ENCODE peak calls at places on chromosomes 12 and 14, in eight cellular contexts. C is NT2/D1, Z is neural progenitor cell, V is GM23248, K is mammary epithelial cell, Y is IMR-90, T is trophoblast cell, H is mesendoderm. X is an unnamed sample. For H3K4me1, the result is how much of the 10 kb centered on the place peaks cover.

GRCh38 chr14:75282166-75282547 is 3.5 kb downstream of the FOS start:
- DNase-seq in K (peak), H (peak), T (peak), V (peak), Y (peak), C (no peak), Z (no peak), X (no peak)

GRCh38 chr12:52980773-52981423 is 25.4 kb upstream of the EIF4B start:
- DNase-seq in C (peak), T (peak), V (peak), Z (peak), K (peak), Y (peak), H (peak), X (peak)

GRCh38 chr12:124532331-124532750 is 35.1 kb downstream of the NCOR2 start:
- DNase-seq in Z (peak), V (no peak), K (no peak), H (no peak), C (no peak), T (no peak), Y (no peak), X (no peak)

GRCh38 chr12:15356831-15357456 is 34.6 kb downstream of the PTPRO start:
- DNase-seq in Y (no peak), C (no peak), K (no peak), V (no peak), H (peak), T (no peak), Z (no peak), X (no peak)

GRCh38 chr14:101347893-101348777 is 213.2 kb upstream of the DIO3 start:
- DNase-seq in Y (no peak), H (no peak), C (no peak), T (no peak), K (no peak), V (no peak), Z (no peak), X (no peak)

GRCh38 chr12:851343-851742 is 98.2 kb downstream of the RAD52 start:
- DNase-seq in Z (no peak), C (no peak), V (peak), T (no peak), K (no peak), Y (peak), H (no peak), X (no peak)

GRCh38 chr12:89928467-89928866 is 219.8 kb upstream of the ATP2B1 start:
- DNase-seq in V (no peak), K (no peak), T (no peak), Z (no peak), C (no peak), H (no peak), Y (no peak), X (no peak)

GRCh38 chr12:85627584-85627983 is 208.6 kb downstream of the RASSF9 start:
- DNase-seq in K (peak), V (peak), Z (no peak), Y (peak), C (no peak), H (no peak), T (no peak), X (no peak)

GRCh38 chr12:53782093-53782703 is 30.4 kb upstream of the CISTR start:
- DNase-seq in Y (no peak), H (no peak), T (no peak), K (no peak), C (no peak), Z (no peak), V (no peak), X (no peak)

GRCh38 chr12:40794087-40794486 is 101.8 kb downstream of the CNTN1 start:
- DNase-seq in C (no peak), Y (no peak), T (no peak), H (no peak), K (no peak), V (no peak), Z (no peak), X (no peak)

GRCh38 chr12:87929346-87929745 is 99.9 kb downstream of the C12orf50 start:
- DNase-seq in C (no peak), H (no peak), V (no peak), Y (no peak), Z (no peak), K (no peak), T (no peak), X (no peak)

DNA sequence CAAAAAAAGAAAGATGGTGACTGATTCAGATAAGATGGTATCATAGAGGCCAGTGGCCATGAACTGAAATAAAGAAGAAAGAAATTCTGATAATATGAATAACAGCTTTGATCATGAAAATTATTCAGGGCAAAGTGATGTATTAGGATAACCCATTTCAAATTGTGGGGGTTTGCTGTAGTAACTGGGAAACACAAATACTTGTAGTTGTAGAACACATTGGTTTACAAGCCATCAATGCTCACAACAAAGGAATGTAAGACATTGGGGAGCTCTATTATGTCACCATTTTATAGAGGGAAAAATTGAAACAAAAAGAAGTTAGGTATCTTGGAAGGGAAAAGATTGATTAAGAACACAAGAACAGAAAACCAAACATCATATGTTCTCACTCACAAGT is 140.4 kb upstream of the FRMD6 start:
- DNase-seq in Y (peak), V (peak), H (no peak), Z (no peak), K (no peak), T (no peak), C (no peak), X (no peak)
- H3K9ac ChIP-seq in Y (no peak), V (no peak), H (no peak), Z (no peak), K (no peak), T (no peak), C (no peak), X (no peak)

DNA sequence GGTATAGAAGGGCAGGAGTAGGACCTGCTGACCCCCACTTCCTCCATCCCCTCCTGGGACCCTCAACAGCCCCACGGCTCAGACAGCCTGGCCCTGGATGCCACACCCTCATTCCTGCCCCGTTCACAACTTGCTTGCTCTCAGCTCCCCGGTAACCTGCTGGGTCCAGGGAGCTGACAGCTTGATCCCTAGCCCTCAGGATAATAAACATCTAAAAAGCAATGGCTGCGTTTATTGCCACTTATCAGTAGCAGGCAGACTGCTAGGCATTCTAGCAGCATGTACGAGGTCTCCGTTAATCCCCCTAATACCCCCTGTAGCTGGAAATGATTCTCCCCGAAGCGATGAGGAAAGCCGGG is 24.3 kb upstream of the RPLP0 start:
- DNase-seq in H (peak), C (no peak), Z (peak), V (no peak), Y (no peak), K (no peak), T (no peak), X (no peak)
- H3K4me3 ChIP-seq in H (no peak), C (no peak), Z (no peak), V (no peak), Y (no peak), K (no peak), T (no peak), X (no peak)

DNA sequence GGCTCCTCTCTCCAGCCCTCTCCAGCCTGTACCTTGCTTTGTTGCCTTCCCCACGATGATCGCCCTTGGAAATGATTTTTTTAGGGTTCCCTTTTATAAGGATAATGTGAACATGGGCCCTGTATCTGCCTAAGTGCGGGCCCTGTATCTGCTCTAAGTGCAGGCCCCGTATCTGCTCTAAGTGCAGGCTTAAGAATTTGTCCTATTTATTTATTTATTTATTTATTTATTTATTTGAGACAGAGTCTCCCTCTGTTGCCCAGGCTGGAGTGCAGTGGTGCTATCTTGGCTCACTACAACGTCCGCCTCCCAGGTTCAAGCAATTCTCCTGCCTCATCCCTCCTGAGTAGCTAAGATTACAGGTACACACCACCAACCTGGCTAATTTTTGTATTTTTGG is 22.5 kb downstream of the GALNT16 start:
- DNase-seq in C (no peak), K (no peak), V (no peak), H (no peak), Y (no peak), T (no peak), Z (no peak), X (no peak)
- H3K4me1 ChIP-seq in C (under half), K (under half), V (under half), H (under half), Y (under half), T (under half), Z (under half), X (under half)

GRCh38 chr12:62922539-62922938 is 12.4 kb downstream of the PPM1H start:
- DNase-seq in T (no peak), Y (no peak), C (no peak), V (no peak), K (peak), H (no peak), Z (no peak), X (no peak)
- H3K9ac ChIP-seq in T (no peak), Y (no peak), C (no peak), V (no peak), K (no peak), H (no peak), Z (no peak), X (no peak)

GRCh38 chr12:77723308-77723707 is 107.4 kb upstream of the NAV3 start:
- DNase-seq in T (no peak), C (no peak), Y (no peak), Z (no peak), K (peak), V (peak), H (no peak), X (no peak)

GRCh38 chr12:77725611-77726010 is 105.1 kb upstream of the NAV3 start:
- DNase-seq in C (no peak), T (no peak), K (peak), Z (no peak), H (peak), V (peak), Y (peak), X (no peak)

GRCh38 chr12:77727442-77728001 is 103.2 kb upstream of the NAV3 start:
- DNase-seq in T (no peak), C (no peak), H (no peak), Z (no peak), Y (no peak), V (no peak), K (no peak), X (no peak)

GRCh38 chr12:77724367-77724957 is 106.2 kb upstream of the NAV3 start:
- DNase-seq in T (no peak), Z (peak), K (peak), V (peak), Y (peak), C (peak), H (peak), X (peak)

GRCh38 chr12:77728018-77728417 is 102.7 kb upstream of the NAV3 start:
- DNase-seq in K (peak), Z (no peak), Y (no peak), T (no peak), V (no peak), C (no peak), H (no peak), X (peak)
- H3K4me3 ChIP-seq in K (no peak), Z (no peak), Y (no peak), T (no peak), V (no peak), C (no peak), H (no peak), X (no peak)

GRCh38 chr12:47087088-47087688 is 7.4 kb upstream of the AMIGO2 start:
- DNase-seq in T (no peak), Z (no peak), V (no peak), Y (peak), C (no peak), K (no peak), H (no peak), X (no peak)
- H3K4me1 ChIP-seq in T (under half), Z (under half), V (half or more), Y (under half), C (under half), K (half or more), H (under half), X (under half)

GRCh38 chr12:65858831-65859230 is 34.5 kb downstream of the HMGA2 start:
- DNase-seq in T (no peak), C (no peak), Z (no peak), K (no peak), H (no peak), Y (peak), V (peak), X (no peak)
- H3K9ac ChIP-seq in T (no peak), C (no peak), Z (no peak), K (no peak), H (no peak), Y (no peak), V (peak), X (no peak)

X was measured in Karpas-422.